ENCODE peak calls at places on chromosomes 7 and 10, in six cellular contexts. B, M, V, Z, Y and P are unnamed samples.

GRCh38 chr10:73092830-73093229 is 3.8 kb downstream of the P4HA1 start:
- DNase-seq in B (no peak), Z (no peak), M (no peak), Y (no peak), V (no peak), P (no peak)

GRCh38 chr7:151063212-151063561 is 3.8 kb downstream of the SLC4A2 start:
- DNase-seq in M (peak; percentile 71), Y (peak; percentile 82), V (peak; percentile 70), B (peak; percentile 32), Z (peak; percentile 48), P (peak; percentile 62)

GRCh38 chr10:28678687-28679457 is 1.6 kb downstream of the BAMBI start:
- DNase-seq in Z (no peak), V (no peak), B (no peak), Y (no peak), M (peak; percentile 13), P (no peak)

GRCh38 chr7:100124301-100125229 is 2.2 kb upstream of the MBLAC1 start:
- DNase-seq in M (no peak), Z (no peak), Y (no peak), B (peak; percentile 70), V (no peak), P (no peak)

GRCh38 chr7:73761854-73762658 is 8.0 kb downstream of the CLDN3 start:
- DNase-seq in Z (no peak), B (no peak), V (no peak), Y (no peak), M (no peak), P (no peak)

GRCh38 chr7:119903090-119903489 is 369.9 kb upstream of the KCND2 start:
- DNase-seq in Z (no peak), V (no peak), Y (no peak), B (no peak), M (no peak), P (no peak)

GRCh38 chr7:106755641-106756040 is 94.7 kb upstream of the CCDC71L start:
- DNase-seq in Z (no peak), Y (no peak), B (no peak), M (no peak), V (no peak), P (no peak)

GRCh38 chr7:144854839-144855424 is 19.1 kb upstream of the TPK1 start:
- DNase-seq in V (peak; percentile 57), Y (peak; percentile 38), B (peak; percentile 43), Z (peak; percentile 61), M (peak; percentile 56), P (no peak)

GRCh38 chr7:23106491-23106800 is 861 bp downstream of the KLHL7 start:
- DNase-seq in M (peak; percentile 48), Z (no peak), Y (no peak), V (peak; percentile 51), B (no peak), P (peak; percentile 48)

GRCh38 chr10:132706701-132707100 is 79.2 kb downstream of the NKX6-2 start:
- DNase-seq in M (no peak), Z (no peak), Y (no peak), V (no peak), B (no peak), P (peak; percentile 38)

GRCh38 chr7:80047032-80047431 is 87.6 kb upstream of the GNAI1 start:
- DNase-seq in Z (no peak), Y (no peak), B (no peak), M (no peak), V (no peak), P (no peak)

GRCh38 chr7:130201796-130202195 is 3.4 kb downstream of the TMEM209 start:
- DNase-seq in M (no peak), V (no peak), Z (no peak), B (peak; percentile 95), Y (no peak), P (no peak)

GRCh38 chr10:3766046-3766761 is 18.8 kb downstream of the KLF6 start:
- DNase-seq in M (no peak), Y (no peak), B (no peak), Z (peak; percentile 89), V (no peak), P (no peak)

GRCh38 chr10:121598261-121599249 is at the start of gene FGFR2:
- DNase-seq in Z (peak; percentile 90), M (peak; percentile 5), B (peak; percentile 78), V (peak; percentile 65), Y (peak; percentile 91), P (peak; percentile 82)

GRCh38 chr10:125008689-125009579 is 67.0 kb downstream of the ZRANB1 start:
- DNase-seq in Y (no peak), V (no peak), Z (peak; percentile 68), M (no peak), B (peak; percentile 56), P (peak; percentile 40)

GRCh38 chr10:4546500-4546899 is 279.5 kb upstream of the AKR1E2 start:
- DNase-seq in M (peak; percentile 12), V (no peak), B (no peak), Z (peak; percentile 49), Y (peak; percentile 23), P (no peak)

GRCh38 chr7:157576415-157576814 is 239.6 kb downstream of the DNAJB6 start:
- DNase-seq in M (no peak), Z (no peak), B (peak; percentile 65), Y (no peak), V (no peak), P (peak; percentile 39)

GRCh38 chr10:17725703-17726102 is 26.3 kb upstream of the TMEM236 start:
- DNase-seq in V (no peak), Z (no peak), M (no peak), Y (no peak), B (no peak), P (no peak)

GRCh38 chr7:36207451-36208291 is 54.6 kb downstream of the EEPD1 start:
- DNase-seq in V (peak; percentile 51), B (peak; percentile 53), M (peak; percentile 26), Z (peak; percentile 48), Y (peak; percentile 49), P (peak; percentile 59)

GRCh38 chr7:140036224-140036651 is 26.5 kb downstream of the PARP12 start:
- DNase-seq in V (peak; percentile 15), B (no peak), Z (no peak), Y (no peak), M (no peak), P (no peak)

GRCh38 chr7:117588352-117588794 is 108.5 kb downstream of the CFTR start:
- DNase-seq in M (peak; percentile 65), B (peak; percentile 68), V (peak; percentile 59), Y (no peak), Z (peak; percentile 5), P (no peak)